ENCODE peak calls at places on chromosomes 3 and 15, in six cellular contexts. D is GM23248, R is SJSA1, J is pancreas, N is lung, B is mesenchymal stem cell. I is an unnamed sample.

GRCh38 chr3:178297204-178297603 is 239.0 kb upstream of the KCNMB2 start:
- DNase-seq in D (peak; percentile 63), R (no peak), J (no peak), N (no peak), B (no peak), I (no peak)

GRCh38 chr15:73873889-73874511 is 636 bp downstream of the TBC1D21 start:
- DNase-seq in D (peak; percentile 64), R (peak; percentile 31), J (no peak), N (no peak), B (peak; percentile 62), I (no peak)

GRCh38 chr3:15757824-15758223 is 40.0 kb downstream of the ANKRD28 start:
- DNase-seq in D (no peak), R (no peak), J (no peak), N (no peak), B (no peak), I (no peak)

GRCh38 chr3:115977866-115978265 is 354.6 kb downstream of the GAP43 start:
- DNase-seq in D (no peak), R (no peak), J (no peak), N (no peak), B (no peak), I (no peak)

GRCh38 chr3:183114374-183114773 is 15.1 kb upstream of the MCCC1 start:
- DNase-seq in D (no peak), R (no peak), J (no peak), N (no peak), B (no peak), I (no peak)

GRCh38 chr3:171044384-171044783 is 17.9 kb upstream of the SLC2A2 start:
- DNase-seq in D (no peak), R (no peak), J (no peak), N (no peak), B (no peak), I (no peak)

GRCh38 chr15:81106560-81106959 is 27.5 kb upstream of the CFAP161 start:
- DNase-seq in D (peak; percentile 90), R (no peak), J (peak; percentile 35), N (peak; percentile 46), B (peak; percentile 72), I (peak; percentile 18)

GRCh38 chr3:65995030-65995429 is 43.7 kb downstream of the MAGI1 start:
- DNase-seq in D (peak; percentile 75), R (no peak), J (no peak), N (no peak), B (peak; percentile 53), I (no peak)

GRCh38 chr15:68428431-68428940 is 3.5 kb downstream of the ITGA11 start:
- DNase-seq in D (no peak), R (peak; percentile 14), J (no peak), N (no peak), B (no peak), I (no peak)

GRCh38 chr3:66539466-66539989 is 38.7 kb upstream of the LRIG1 start:
- DNase-seq in D (no peak), R (no peak), J (no peak), N (no peak), B (no peak), I (no peak)

GRCh38 chr3:159669753-159670152 is 318.9 kb upstream of the IL12A start:
- DNase-seq in D (no peak), R (no peak), J (no peak), N (no peak), B (peak; percentile 84), I (no peak)

GRCh38 chr3:72661115-72661457 is 187.2 kb downstream of the SHQ1 start:
- DNase-seq in D (peak; percentile 93), R (peak; percentile 45), J (peak; percentile 90), N (peak; percentile 74), B (no peak), I (peak; percentile 61)

GRCh38 chr3:110314512-110315114 is 757.0 kb upstream of the NECTIN3 start:
- DNase-seq in D (peak; percentile 78), R (no peak), J (peak; percentile 24), N (peak; percentile 53), B (peak; percentile 68), I (no peak)

GRCh38 chr15:99341786-99342185 is 90.5 kb downstream of the LRRC28 start:
- DNase-seq in D (peak; percentile 12), R (no peak), J (no peak), N (no peak), B (peak; percentile 4), I (no peak)

GRCh38 chr3:12719984-12720656 is 38.9 kb downstream of the TMEM40 start:
- DNase-seq in D (peak; percentile 93), R (peak; percentile 63), J (peak; percentile 76), N (peak; percentile 85), B (peak; percentile 90), I (no peak)

GRCh38 chr15:34804113-34804512 is 8.8 kb upstream of the ACTC1 start:
- DNase-seq in D (no peak), R (no peak), J (no peak), N (no peak), B (no peak), I (no peak)

GRCh38 chr3:67349551-67350174 is 304.7 kb downstream of the SUCLG2 start:
- DNase-seq in D (peak; percentile 3), R (no peak), J (no peak), N (no peak), B (no peak), I (no peak)

GRCh38 chr3:32440481-32441350 is 49.1 kb downstream of the CMTM7 start:
- DNase-seq in D (peak; percentile 50), R (no peak), J (no peak), N (no peak), B (no peak), I (peak; percentile 62)

GRCh38 chr15:80242132-80242769 is 9.8 kb downstream of the CTXND1 start:
- DNase-seq in D (peak; percentile 59), R (no peak), J (peak; percentile 42), N (peak; percentile 30), B (peak; percentile 11), I (no peak)

GRCh38 chr15:55234104-55234799 is 37.5 kb upstream of the RSL24D1 start:
- DNase-seq in D (no peak), R (no peak), J (no peak), N (no peak), B (no peak), I (no peak)

GRCh38 chr3:48243886-48244285 is 3.0 kb downstream of the ZNF589 start:
- DNase-seq in D (no peak), R (no peak), J (no peak), N (no peak), B (no peak), I (no peak)

GRCh38 chr15:35281515-35281914 is 196.4 kb upstream of the NANOGP8 start:
- DNase-seq in D (peak; percentile 76), R (no peak), J (no peak), N (no peak), B (peak; percentile 20), I (no peak)

GRCh38 chr3:64673159-64673715 is 14.6 kb downstream of the ADAMTS9 start:
- DNase-seq in D (no peak), R (no peak), J (no peak), N (no peak), B (no peak), I (no peak)

GRCh38 chr15:70062321-70062956 is 35.3 kb downstream of the TLE3 start:
- DNase-seq in D (no peak), R (no peak), J (peak; percentile 74), N (peak; percentile 38), B (no peak), I (no peak)

GRCh38 chr15:74174216-74174965 is 881 bp downstream of the ISLR start:
- DNase-seq in D (peak; percentile 59), R (peak; percentile 24), J (no peak), N (no peak), B (peak; percentile 18), I (no peak)

GRCh38 chr3:190629088-190629487 is 115.2 kb downstream of the IL1RAP start:
- DNase-seq in D (no peak), R (no peak), J (no peak), N (no peak), B (no peak), I (no peak)

DNA sequence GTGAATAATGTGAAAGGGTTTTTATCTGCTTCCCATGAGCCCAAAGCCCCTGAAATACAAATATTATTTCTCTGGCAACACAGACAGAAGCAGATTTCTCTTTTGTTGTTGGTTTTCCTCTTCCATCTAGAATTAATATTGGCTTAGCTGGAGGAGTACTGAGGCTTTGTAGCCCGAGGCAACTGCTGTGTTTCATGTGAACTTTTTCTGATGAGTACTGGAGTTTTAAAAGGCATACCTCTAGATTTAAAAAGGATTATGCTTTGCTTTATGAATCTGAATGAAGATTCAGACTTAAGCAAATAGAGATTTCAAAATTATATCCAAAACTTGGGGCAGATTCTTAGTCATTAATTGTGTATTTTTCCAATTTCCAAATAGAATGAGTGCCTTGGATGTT is 50.9 kb downstream of the IQCH start:
- DNase-seq in D (no peak), R (no peak), J (no peak), N (no peak), B (no peak), I (no peak)
- H3K27ac ChIP-seq in D (no peak overlapping the region), R (no peak overlapping the region), J (no peak overlapping the region), N (no peak overlapping the region), B (no peak overlapping the region), I (no peak overlapping the region)

DNA sequence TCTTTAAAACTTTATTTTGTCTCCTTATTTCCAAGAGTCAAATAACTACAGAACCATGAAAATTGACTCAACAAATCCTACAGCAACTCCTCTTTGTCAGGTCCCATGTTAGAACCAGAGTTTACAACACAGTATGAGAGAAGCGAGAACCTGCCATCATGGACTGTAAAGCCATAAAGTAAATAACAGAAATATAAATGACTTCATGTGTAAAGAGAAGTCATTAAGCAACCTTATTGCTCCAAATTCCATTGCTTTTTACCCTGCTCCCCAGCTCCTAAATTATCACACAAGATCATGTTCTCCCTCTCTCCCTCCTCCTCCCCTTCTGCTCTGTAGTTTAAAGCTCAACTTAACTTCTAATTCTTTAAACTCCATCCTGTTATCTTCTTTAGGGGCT is 76.6 kb upstream of the ABI3BP start:
- DNase-seq in D (no peak), R (no peak), J (no peak), N (no peak), B (peak; percentile 30), I (no peak)
- H3K27ac ChIP-seq in D (no peak overlapping the region), R (no peak overlapping the region), J (no peak overlapping the region), N (no peak overlapping the region), B (peak overlapping the region; percentile 1), I (peak overlapping the region; percentile 34)

GRCh38 chr15:65183847-65184159 is 1.3 kb downstream of the CLPX start:
- DNase-seq in D (no peak), R (no peak), J (no peak), N (no peak), B (peak; percentile 31), I (no peak)
- H3K27ac ChIP-seq in D (peak overlapping the region; percentile 78), R (peak overlapping the region; percentile 66), J (peak overlapping the region; percentile 92), N (no peak overlapping the region), B (peak overlapping the region; percentile 90), I (peak overlapping the region; percentile 77)

GRCh38 chr3:169591983-169592644 is 71.4 kb downstream of the MECOM start:
- DNase-seq in D (no peak), R (no peak), J (no peak), N (no peak), B (no peak), I (no peak)
- H3K27ac ChIP-seq in D (no peak overlapping the region), R (no peak overlapping the region), J (no peak overlapping the region), N (no peak overlapping the region), B (no peak overlapping the region), I (no peak overlapping the region)